ENCODE peak calls at places on chromosomes 6 and 20, in nine cellular contexts. H, J, C, K, W, V, I, M and Z are unnamed samples.

GRCh38 chr6:47446974-47447373 is 30.6 kb upstream of the CD2AP start:
- DNase-seq in K (no peak), H (no peak), J (no peak), I (no peak), M (no peak), C (no peak), V (peak), W (no peak), Z (no peak)

GRCh38 chr6:161151660-161152526 is 122.0 kb downstream of the AGPAT4 start:
- DNase-seq in C (no peak), H (no peak), J (no peak), I (no peak), M (no peak), V (no peak), K (no peak), W (no peak), Z (no peak)

GRCh38 chr6:42268835-42269204 is 51.2 kb upstream of the MRPS10 start:
- DNase-seq in M (no peak), J (no peak), W (no peak), C (no peak), I (no peak), H (no peak), V (no peak), K (no peak), Z (no peak)

GRCh38 chr20:47125553-47126373 is 230.7 kb downstream of the ZMYND8 start:
- DNase-seq in J (no peak), V (peak), M (no peak), C (no peak), I (peak), H (no peak), K (peak), W (no peak), Z (no peak)

GRCh38 chr20:31920275-31920855 is 31.5 kb downstream of the PDRG1 start:
- DNase-seq in C (no peak), M (no peak), H (no peak), W (no peak), J (no peak), V (no peak), K (no peak), I (no peak), Z (no peak)

GRCh38 chr6:7959453-7959852 is 48.9 kb upstream of the TXNDC5 start:
- DNase-seq in I (no peak), M (no peak), W (no peak), H (no peak), V (no peak), J (no peak), C (no peak), K (no peak), Z (no peak)

GRCh38 chr20:35742741-35743523 is 872 bp upstream of the RBM39 start:
- DNase-seq in W (peak), H (no peak), V (no peak), K (no peak), M (no peak), C (no peak), I (no peak), J (no peak), Z (no peak)

GRCh38 chr6:94902974-94903628 is 674.2 kb upstream of the MANEA start:
- DNase-seq in M (no peak), I (no peak), J (no peak), V (peak), C (no peak), H (no peak), W (no peak), K (no peak), Z (no peak)

GRCh38 chr20:8914421-8914820 is 154.5 kb upstream of the PLCB4 start:
- DNase-seq in C (no peak), H (no peak), V (no peak), I (no peak), K (no peak), J (no peak), M (no peak), W (no peak), Z (no peak)

GRCh38 chr6:1871936-1872335 is 262.2 kb downstream of the FOXC1 start:
- DNase-seq in J (no peak), H (no peak), M (no peak), W (no peak), I (no peak), C (no peak), K (no peak), V (no peak), Z (no peak)

GRCh38 chr20:25320035-25320800 is 70.4 kb downstream of the ABHD12 start:
- DNase-seq in J (peak), H (no peak), I (no peak), C (no peak), K (no peak), W (no peak), M (no peak), V (no peak), Z (no peak)

GRCh38 chr20:49400904-49401303 is 81.6 kb downstream of the KCNB1 start:
- DNase-seq in V (no peak), J (no peak), M (peak), C (no peak), K (no peak), H (peak), I (peak), W (no peak), Z (no peak)

GRCh38 chr6:162177733-162178132 is 549.8 kb downstream of the PRKN start:
- DNase-seq in M (no peak), K (no peak), J (no peak), I (no peak), V (no peak), C (no peak), H (no peak), W (no peak), Z (peak)

GRCh38 chr6:154206984-154207383 is 149.6 kb downstream of the IPCEF1 start:
- DNase-seq in J (no peak), W (no peak), I (no peak), C (no peak), M (no peak), H (no peak), K (no peak), V (no peak), Z (no peak)

GRCh38 chr20:25077610-25078169 is 4.3 kb downstream of the VSX1 start:
- DNase-seq in H (no peak), W (no peak), V (peak), J (peak), M (peak), I (no peak), K (no peak), C (no peak), Z (no peak)

GRCh38 chr6:41191569-41191968 is 9.4 kb downstream of the TREML2 start:
- DNase-seq in W (peak), I (no peak), M (no peak), J (peak), C (no peak), K (no peak), H (no peak), V (peak), Z (no peak)

GRCh38 chr6:3504938-3505735 is 48.3 kb upstream of the SLC22A23 start:
- DNase-seq in J (no peak), K (no peak), M (no peak), H (no peak), C (no peak), V (no peak), W (no peak), I (no peak), Z (no peak)

GRCh38 chr6:140138311-140138994 is 764.0 kb upstream of the CITED2 start:
- DNase-seq in H (no peak), M (no peak), V (no peak), C (no peak), K (no peak), J (no peak), W (no peak), I (no peak), Z (no peak)

GRCh38 chr20:59121714-59122376 is 41.8 kb upstream of the ZNF831 start:
- DNase-seq in H (no peak), K (no peak), W (no peak), I (no peak), M (no peak), C (no peak), V (no peak), J (no peak), Z (no peak)

GRCh38 chr6:162056745-162057144 is 670.8 kb downstream of the PRKN start:
- DNase-seq in K (no peak), V (no peak), H (no peak), M (peak), W (no peak), I (no peak), J (no peak), C (no peak), Z (no peak)

GRCh38 chr6:31187780-31188194 is 17.3 kb upstream of the POU5F1 start:
- DNase-seq in H (no peak), W (no peak), I (no peak), J (no peak), K (no peak), C (no peak), M (no peak), V (no peak), Z (no peak)

GRCh38 chr6:169339025-169339424 is 85.4 kb upstream of the THBS2 start:
- DNase-seq in M (no peak), C (no peak), H (no peak), J (no peak), I (no peak), W (no peak), V (no peak), K (no peak), Z (no peak)

GRCh38 chr6:5422321-5422915 is 161.1 kb downstream of the FARS2 start:
- DNase-seq in H (peak), J (no peak), C (no peak), I (no peak), V (peak), M (peak), K (peak), W (peak), Z (peak)

GRCh38 chr6:169891846-169892245 is 140.4 kb downstream of the ERMARD start:
- DNase-seq in J (no peak), V (no peak), M (no peak), I (no peak), K (no peak), H (no peak), W (no peak), C (no peak), Z (no peak)

GRCh38 chr6:45609141-45609638 is 231.5 kb upstream of the SUPT3H start:
- DNase-seq in C (peak), M (peak), J (peak), H (peak), W (no peak), V (no peak), K (no peak), I (no peak), Z (peak)

GRCh38 chr6:107736713-107737396 is 87.3 kb downstream of the SCML4 start:
- DNase-seq in M (no peak), H (no peak), C (no peak), V (no peak), W (no peak), J (no peak), K (no peak), I (no peak), Z (no peak)

GRCh38 chr6:155056756-155057155 is 61.6 kb downstream of the TIAM2 start:
- DNase-seq in C (no peak), H (no peak), W (no peak), M (no peak), V (no peak), J (no peak), I (no peak), K (no peak), Z (no peak)

GRCh38 chr20:54368578-54368977 is 106.8 kb upstream of the DOK5 start:
- DNase-seq in H (no peak), C (no peak), M (no peak), I (no peak), W (no peak), K (no peak), V (no peak), J (no peak), Z (no peak)

GRCh38 chr6:159038914-159039884 is 5.6 kb downstream of the TAGAP start:
- DNase-seq in M (peak), C (no peak), J (no peak), H (no peak), W (peak), V (peak), I (peak), K (peak), Z (no peak)

GRCh38 chr6:158046201-158047119 is 64.8 kb downstream of the SYNJ2 start:
- DNase-seq in C (no peak), V (no peak), J (peak), I (no peak), K (no peak), H (no peak), M (no peak), W (peak), Z (no peak)

GRCh38 chr6:130681028-130681427 is 146.2 kb upstream of the SMLR1 start:
- DNase-seq in I (no peak), K (peak), H (no peak), J (no peak), V (peak), C (no peak), W (no peak), M (peak), Z (peak)

GRCh38 chr6:52498538-52499017 is 78.3 kb downstream of the TRAM2 start:
- DNase-seq in W (peak), C (no peak), V (no peak), K (no peak), M (no peak), H (no peak), J (no peak), I (no peak), Z (no peak)

GRCh38 chr6:88115307-88115706 is 50.8 kb downstream of the CNR1 start:
- DNase-seq in H (no peak), M (no peak), W (no peak), V (no peak), I (no peak), C (no peak), K (no peak), J (no peak), Z (no peak)

DNA sequence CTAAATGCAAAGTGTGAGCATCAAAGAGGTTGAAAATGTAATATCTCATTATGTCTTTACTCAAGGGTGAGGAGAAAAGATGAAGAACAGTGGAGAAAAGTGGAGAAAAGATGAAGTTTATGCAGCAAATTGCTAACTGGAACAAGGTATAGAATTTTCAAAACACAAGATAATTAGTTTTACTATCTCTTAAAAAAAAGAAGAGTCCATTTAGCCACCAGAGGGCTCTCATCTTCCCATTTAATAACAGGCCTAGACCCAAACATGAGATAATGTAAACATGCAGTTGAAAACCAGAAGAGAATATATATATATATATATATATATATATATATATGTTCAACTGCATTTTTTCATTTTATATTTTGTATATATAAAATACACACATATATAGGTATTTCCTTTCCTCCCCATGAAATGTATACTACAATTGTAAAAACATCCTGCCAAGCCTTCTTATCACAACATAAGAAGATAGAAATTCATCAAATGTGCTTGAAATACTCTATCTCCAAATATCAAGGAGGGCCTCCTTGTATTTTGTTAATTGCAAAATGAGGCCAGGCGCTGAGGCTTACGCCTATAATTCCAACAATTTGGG is 78.4 kb downstream of the ADTRP start:
- DNase-seq in J (no peak), I (no peak), H (no peak), V (peak), C (no peak), W (peak), K (peak), M (peak), Z (peak)
- TF ChIP-seq CTCF in J (peak), I (peak), H (peak), V (peak), C (peak), W (peak), K (peak), M (peak), Z (peak)

DNA sequence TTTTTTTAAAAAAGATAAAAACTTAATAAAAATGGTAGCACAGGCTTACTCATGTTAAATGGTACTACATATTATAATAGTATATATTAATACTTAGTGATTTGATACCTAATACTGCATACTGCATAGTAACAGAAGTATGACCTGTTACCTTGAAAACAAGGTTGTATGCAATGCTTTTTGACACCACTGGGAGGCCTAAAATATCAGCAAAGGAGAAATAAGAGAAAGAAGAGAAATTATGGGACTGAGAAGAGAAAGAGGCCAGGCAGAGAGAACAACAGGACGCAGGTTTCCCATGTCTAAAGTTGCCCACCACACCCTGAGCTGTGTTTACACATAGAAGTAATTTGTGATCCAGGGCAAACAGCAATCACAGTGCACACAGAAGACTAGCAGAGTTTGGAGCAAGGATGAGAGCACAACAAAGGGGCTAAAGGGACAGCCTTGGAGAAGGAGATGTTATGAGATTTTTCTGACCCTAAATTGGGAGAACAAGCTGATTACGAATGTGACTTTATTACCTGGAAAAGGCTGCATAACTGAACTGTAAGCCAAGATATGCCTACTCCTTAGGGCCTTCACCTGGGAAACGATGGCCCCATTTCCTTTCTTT is 73.2 kb downstream of the ROS1 start:
- DNase-seq in K (peak), C (no peak), M (peak), I (no peak), H (no peak), W (no peak), V (peak), J (no peak), Z (no peak)
- TF ChIP-seq CTCF in K (peak), C (no peak), M (peak), I (no peak), H (peak), W (no peak), V (peak), J (no peak), Z (peak)

GRCh38 chr6:166437661-166438060 is 54.9 kb upstream of the MPC1 start:
- DNase-seq in K (no peak), H (no peak), M (no peak), I (no peak), W (no peak), J (peak), C (no peak), V (no peak), Z (no peak)
- TF ChIP-seq CTCF in K (no peak), H (no peak), M (no peak), I (no peak), W (no peak), J (no peak), C (no peak), V (no peak), Z (no peak)

GRCh38 chr20:44431502-44432234 is 44.0 kb upstream of the TTPAL start:
- DNase-seq in M (no peak), H (no peak), K (no peak), J (no peak), V (no peak), C (no peak), I (no peak), W (no peak), Z (no peak)
- TF ChIP-seq CTCF in M (no peak), H (peak), K (no peak), J (no peak), V (no peak), C (no peak), I (no peak), W (no peak), Z (no peak)

DNA sequence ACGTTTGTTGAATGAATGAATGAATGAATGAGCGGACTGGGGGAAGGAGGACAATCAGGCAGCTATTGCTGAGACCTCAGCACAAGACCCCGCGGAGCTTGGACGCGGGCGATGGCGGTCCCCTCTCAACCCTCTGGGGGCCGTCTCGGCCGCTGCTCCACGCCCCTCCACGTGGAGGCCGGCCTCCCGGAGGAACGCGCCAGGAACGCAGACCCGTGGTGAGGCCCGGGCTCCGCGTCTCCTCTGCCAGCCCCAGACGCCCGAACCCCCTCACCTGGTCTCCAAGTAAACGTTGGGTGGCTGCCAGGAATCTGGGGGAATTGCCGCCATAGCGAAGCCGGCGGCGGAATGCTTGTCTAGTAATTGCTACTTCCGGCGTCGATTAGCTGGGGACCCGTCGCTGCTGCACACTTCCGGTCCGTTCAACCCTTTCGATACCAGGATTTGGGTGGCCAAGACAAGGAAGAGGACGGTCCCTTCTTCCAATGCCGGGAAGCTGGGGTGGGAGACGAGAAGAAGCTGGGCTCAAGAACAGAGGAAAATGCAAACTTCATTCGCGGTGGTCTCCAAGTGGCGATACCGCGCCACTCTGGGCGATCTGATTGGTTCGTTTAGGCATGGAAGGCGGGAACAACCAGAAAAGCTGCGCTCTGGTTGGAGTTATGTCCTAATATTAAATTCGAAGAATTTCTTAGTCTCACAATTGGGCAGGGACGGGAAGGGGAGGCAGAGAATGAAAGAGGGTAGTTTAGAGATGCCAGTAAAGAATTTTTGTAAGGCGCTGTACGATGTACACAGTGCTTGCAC is at the start of gene PPIL1:
- DNase-seq in V (peak), H (peak), C (peak), J (peak), M (peak), K (peak), W (peak), I (peak), Z (no peak)
- TF ChIP-seq CTCF in V (no peak), H (peak), C (no peak), J (no peak), M (no peak), K (no peak), W (no peak), I (no peak), Z (no peak)

DNA sequence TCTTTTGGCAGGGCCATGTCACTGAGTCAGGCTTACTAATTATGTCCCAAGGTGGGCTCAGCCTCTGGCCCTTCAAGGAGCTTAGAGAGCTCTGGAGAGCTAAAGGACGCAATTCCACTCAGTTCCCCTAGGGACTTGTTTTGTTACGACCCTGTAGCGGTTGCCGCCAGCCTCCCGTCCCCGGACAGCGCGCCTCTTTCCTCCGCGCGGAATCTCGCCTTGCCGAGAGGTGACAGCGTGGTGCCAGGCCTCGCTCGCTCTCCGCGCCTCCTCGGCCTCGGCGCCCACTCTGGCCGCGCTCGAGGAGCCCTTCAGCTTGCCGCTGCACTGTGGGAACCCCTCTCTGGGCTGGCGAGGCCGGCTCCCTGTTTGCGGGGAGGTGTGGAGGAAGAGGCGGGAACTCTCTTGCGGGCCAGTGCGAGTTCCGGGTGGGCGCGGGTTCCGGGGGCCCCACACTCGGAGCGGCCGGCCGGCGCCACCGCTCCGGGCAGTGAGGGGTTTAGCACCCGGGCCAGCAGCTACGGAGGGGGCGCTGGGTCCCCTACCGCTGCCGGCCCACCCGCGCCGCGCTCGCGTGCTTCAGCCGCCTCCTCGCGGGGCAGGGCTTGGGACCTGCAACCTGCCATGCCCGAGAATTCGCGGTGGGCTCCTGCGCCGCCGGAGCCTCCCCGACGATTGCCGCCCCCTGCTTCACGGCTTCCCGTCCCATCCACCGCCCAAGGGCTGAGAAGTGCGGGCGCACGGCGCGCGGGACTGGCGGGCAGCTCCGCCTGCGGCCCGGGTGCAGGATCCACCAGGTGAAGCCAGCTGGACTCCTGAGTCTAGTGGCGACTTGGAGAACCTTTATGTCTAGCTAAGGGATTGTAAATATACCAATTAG is 9.9 kb upstream of the ZNF311 start:
- DNase-seq in W (no peak), K (peak), J (no peak), C (no peak), V (no peak), H (no peak), M (no peak), I (no peak), Z (no peak)
- TF ChIP-seq CTCF in W (no peak), K (peak), J (no peak), C (no peak), V (no peak), H (peak), M (no peak), I (no peak), Z (no peak)